ENCODE peak calls at places on chromosome 1, in eight cellular contexts. B is OCI-LY7, V is GM23248, Y is tibial artery, J is A549, F is lower lobe of right lung, Z is pancreas, A is prostate gland. C is an unnamed sample.

GRCh38 chr1:164675342-164675904 is 116.4 kb downstream of the PBX1 start:
- DNase-seq in V (peak; percentile 62), A (no peak), Z (no peak), F (no peak), Y (no peak), J (no peak), B (no peak), C (peak; percentile 52)

GRCh38 chr1:206521002-206521585 is 13.8 kb downstream of the RASSF5 start:
- DNase-seq in Y (no peak), B (no peak), J (no peak), Z (peak; percentile 51), A (peak; percentile 35), F (no peak), V (no peak), C (peak; percentile 83)

GRCh38 chr1:173717238-173717637 is 2.5 kb downstream of the KLHL20 start:
- DNase-seq in A (no peak), Y (no peak), F (no peak), J (no peak), V (peak; percentile 26), Z (no peak), B (no peak), C (no peak)

GRCh38 chr1:53633073-53633704 is 105.8 kb downstream of the GLIS1 start:
- DNase-seq in B (no peak), F (no peak), V (no peak), J (no peak), Z (peak; percentile 23), A (no peak), Y (no peak), C (no peak)

GRCh38 chr1:46532498-46533178 is 18.8 kb downstream of the KNCN start:
- DNase-seq in J (peak; percentile 72), V (peak; percentile 79), F (peak; percentile 80), B (peak; percentile 15), Z (peak; percentile 89), A (peak; percentile 33), Y (peak; percentile 79), C (no peak)

GRCh38 chr1:214476958-214477870 is 74.2 kb downstream of the PTPN14 start:
- DNase-seq in A (peak; percentile 43), V (peak; percentile 95), B (no peak), Z (no peak), J (no peak), Y (no peak), F (no peak), C (no peak)

GRCh38 chr1:167333703-167334102 is 113.0 kb downstream of the POU2F1 start:
- DNase-seq in V (no peak), Z (no peak), A (no peak), F (no peak), B (peak; percentile 43), J (no peak), Y (no peak), C (no peak)

GRCh38 chr1:117067528-117068370 is 7.6 kb downstream of the TTF2 start:
- DNase-seq in Y (no peak), V (peak; percentile 80), J (peak; percentile 34), B (peak; percentile 41), F (no peak), A (peak; percentile 34), Z (no peak), C (peak; percentile 48)

GRCh38 chr1:209485167-209485566 is 98.3 kb upstream of the CAMK1G start:
- DNase-seq in J (no peak), F (no peak), Y (no peak), V (peak; percentile 46), B (no peak), Z (no peak), A (peak; percentile 22), C (no peak)

GRCh38 chr1:156659672-156659993 is 17.6 kb downstream of the NES start:
- DNase-seq in J (no peak), Z (no peak), Y (no peak), A (no peak), B (no peak), F (no peak), V (no peak), C (no peak)

GRCh38 chr1:53585565-53585964 is 126.4 kb downstream of the DMRTB1 start:
- DNase-seq in Z (no peak), B (no peak), Y (peak; percentile 40), A (no peak), V (no peak), F (no peak), J (no peak), C (no peak)

GRCh38 chr1:240385985-240386978 is 225.7 kb downstream of the GREM2 start:
- DNase-seq in Y (no peak), V (peak; percentile 94), B (no peak), Z (no peak), A (no peak), J (peak; percentile 62), F (no peak), C (no peak)

GRCh38 chr1:156540955-156541354 is 31.4 kb downstream of the IQGAP3 start:
- DNase-seq in B (no peak), F (no peak), V (peak; percentile 57), Y (no peak), Z (peak; percentile 28), A (no peak), J (no peak), C (no peak)

GRCh38 chr1:30034627-30035521 is 688.5 kb downstream of the MATN1 start:
- DNase-seq in A (no peak), F (no peak), Y (peak; percentile 32), V (peak; percentile 8), Z (no peak), J (no peak), B (no peak), C (no peak)

GRCh38 chr1:15617874-15618684 is 821 bp downstream of the DDI2 start:
- DNase-seq in V (peak; percentile 50), Z (no peak), F (peak; percentile 62), Y (no peak), B (peak; percentile 64), A (peak; percentile 42), J (no peak), C (peak; percentile 56)

DNA sequence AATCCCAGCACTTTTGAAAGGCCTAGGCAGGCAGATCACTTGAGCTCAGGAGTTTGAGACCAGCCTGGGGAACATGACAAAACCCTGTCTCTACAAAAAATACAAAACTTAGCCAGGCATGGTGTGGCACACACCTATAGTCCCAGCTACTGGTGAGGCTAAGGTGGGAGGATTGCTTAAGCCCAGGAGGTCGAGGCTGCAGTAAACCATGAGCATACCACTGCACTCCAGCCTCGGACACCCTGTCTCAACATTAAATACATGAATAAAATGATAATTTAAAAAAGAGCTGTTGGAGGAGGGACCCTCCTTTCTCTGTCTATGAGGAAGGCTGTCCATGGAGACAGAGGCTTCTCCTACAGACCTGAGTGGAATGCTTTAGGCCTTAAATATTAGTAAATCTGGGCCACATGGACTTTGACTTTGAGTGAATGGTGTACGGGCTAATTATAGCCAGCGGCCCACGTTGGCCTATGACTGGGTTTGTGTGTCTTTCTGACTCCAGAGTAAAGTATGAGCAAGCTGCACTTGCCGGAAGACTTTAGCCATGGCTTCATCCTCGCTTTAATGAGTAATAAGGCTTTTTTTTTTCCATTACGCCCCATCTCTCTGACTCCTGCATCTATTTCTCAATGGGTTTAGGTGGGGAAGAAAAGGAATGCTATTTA is 21.3 kb downstream of the RAB3B start:
- DNase-seq in J (peak; percentile 66), F (no peak), Z (no peak), A (no peak), Y (no peak), V (peak; percentile 99), B (no peak), C (no peak)
- H3K4me1 ChIP-seq in J (peaks cover 47% of the 10 kb centered on the region), F (no peaks in the 10 kb centered on the region), Z (peaks cover 3% of the 10 kb centered on the region), A (no peaks in the 10 kb centered on the region), Y (no peaks in the 10 kb centered on the region), V (peaks cover 43% of the 10 kb centered on the region), B (peaks cover 2% of the 10 kb centered on the region), C (peaks cover 11% of the 10 kb centered on the region)

GRCh38 chr1:208219098-208219658 is 25.0 kb downstream of the PLXNA2 start:
- DNase-seq in A (peak; percentile 35), V (peak; percentile 23), Y (no peak), Z (no peak), J (no peak), F (no peak), B (no peak), C (no peak)
- H3K4me1 ChIP-seq in A (no peaks in the 10 kb centered on the region), V (peaks cover 60% of the 10 kb centered on the region), Y (peaks cover 43% of the 10 kb centered on the region), Z (peaks cover 17% of the 10 kb centered on the region), J (peaks cover 22% of the 10 kb centered on the region), F (peaks cover 87% of the 10 kb centered on the region), B (no peaks in the 10 kb centered on the region), C (peaks cover 59% of the 10 kb centered on the region)

DNA sequence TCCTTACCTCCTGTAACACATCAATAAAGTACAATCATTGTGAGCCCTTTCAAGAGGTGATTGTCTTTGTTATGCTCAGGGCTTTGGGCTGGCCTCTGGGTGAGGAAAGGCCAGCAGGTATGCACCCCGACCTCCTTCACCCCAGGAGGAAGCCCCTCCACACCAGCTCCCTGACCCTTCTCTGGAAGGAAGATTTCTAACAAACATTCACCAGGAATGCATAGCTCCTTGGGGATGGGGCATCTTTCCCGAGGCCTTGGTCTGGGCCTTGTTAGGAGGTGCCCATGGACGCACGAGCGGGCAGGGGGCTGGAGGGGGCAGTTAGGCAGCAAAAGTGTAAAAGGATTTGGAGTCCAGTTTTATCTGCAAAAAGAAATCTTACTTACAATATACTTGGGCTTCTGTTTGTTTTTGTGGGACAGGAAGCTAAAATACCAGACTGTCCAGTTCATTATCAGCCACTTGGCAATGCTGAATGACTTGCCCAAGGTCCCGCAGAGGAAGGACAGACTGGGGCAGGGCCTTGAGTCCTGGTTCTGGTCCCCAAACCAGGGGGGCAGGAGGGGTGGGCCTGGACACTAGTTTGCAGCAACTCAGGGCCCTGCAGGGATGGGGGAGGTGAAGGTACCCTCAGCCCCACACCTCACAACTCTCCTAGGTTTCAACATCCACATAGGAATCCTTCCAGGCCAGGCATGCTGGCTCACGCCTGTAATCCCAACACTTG is 10.1 kb downstream of the ZC3H12A start:
- DNase-seq in Z (no peak), Y (peak; percentile 65), B (no peak), A (no peak), J (no peak), V (no peak), F (no peak), C (peak; percentile 47)
- H3K4me1 ChIP-seq in Z (peaks cover 62% of the 10 kb centered on the region), Y (peaks cover 49% of the 10 kb centered on the region), B (peaks cover 21% of the 10 kb centered on the region), A (peaks cover 58% of the 10 kb centered on the region), J (peaks cover 79% of the 10 kb centered on the region), V (peaks cover 23% of the 10 kb centered on the region), F (peaks cover 68% of the 10 kb centered on the region), C (peaks cover 56% of the 10 kb centered on the region)

DNA sequence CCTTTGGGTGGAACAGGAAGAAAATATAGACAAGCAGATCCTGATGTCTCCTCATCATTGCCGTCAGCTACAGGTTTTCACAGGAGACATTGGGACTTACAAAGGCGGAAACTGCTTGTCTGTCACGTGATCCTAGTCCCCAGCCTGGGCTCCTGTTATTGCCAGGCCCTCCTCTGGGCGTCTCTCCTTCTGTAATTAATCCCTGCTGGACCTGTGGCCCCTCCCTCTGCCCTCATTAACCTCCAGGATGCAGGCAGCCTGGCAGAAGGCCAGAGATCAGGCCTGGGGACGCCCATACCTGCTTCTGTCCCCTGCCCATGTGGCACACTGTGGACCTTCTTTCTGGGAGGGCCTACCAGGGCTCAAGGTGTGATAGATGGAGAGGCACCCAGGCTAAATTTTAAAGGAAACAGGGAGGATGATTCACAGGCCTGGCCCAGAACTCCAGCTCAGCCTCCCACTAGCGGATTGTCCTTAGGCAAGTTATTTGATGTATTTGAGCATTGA is 2.4 kb downstream of the S100A5 start:
- DNase-seq in V (peak; percentile 76), J (no peak), F (no peak), Y (peak; percentile 60), A (no peak), B (no peak), Z (peak; percentile 61), C (peak; percentile 76)
- H3K4me1 ChIP-seq in V (peaks cover 37% of the 10 kb centered on the region), J (peaks cover 52% of the 10 kb centered on the region), F (peaks cover 63% of the 10 kb centered on the region), Y (peaks cover 35% of the 10 kb centered on the region), A (peaks cover 3% of the 10 kb centered on the region), B (no peaks in the 10 kb centered on the region), Z (no peaks in the 10 kb centered on the region), C (peaks cover 84% of the 10 kb centered on the region)

C was measured in PC-9.